ENCODE peak calls at places on chromosomes 12 and 14, in seven cellular contexts. One of them, this sample, is unnamed.

GRCh38 chr14:45705954-45706353 is 453.0 kb upstream of the MIS18BP1 start:
- DNase-seq in HEK293T: no peak
- DNase-seq in hippocampal formation: no peak
- DNase-seq in Right ventricle myocardium superior: no peak
- DNase-seq in stimulated activated CD8-positive, alpha-beta memory T cell treated with anti-CD3 and anti-CD28 coated beads, Interleukin-15, amount 100 ng/mL, for 24 hours: no peak
- DNase-seq in cardiac muscle cell: no peak
- DNase-seq in mammary epithelial cell: no peak
- DNase-seq in this sample: no peak

GRCh38 chr14:32230181-32230580 is 27.1 kb upstream of the RNU6-8 start:
- DNase-seq in HEK293T: no peak
- DNase-seq in hippocampal formation: no peak
- DNase-seq in Right ventricle myocardium superior: no peak
- DNase-seq in stimulated activated CD8-positive, alpha-beta memory T cell treated with anti-CD3 and anti-CD28 coated beads, Interleukin-15, amount 100 ng/mL, for 24 hours: no peak
- DNase-seq in cardiac muscle cell: no peak
- DNase-seq in mammary epithelial cell: peak
- DNase-seq in this sample: no peak

GRCh38 chr14:90355540-90356518 is 24.1 kb upstream of the NRDE2 start:
- DNase-seq in HEK293T: no peak
- DNase-seq in hippocampal formation: no peak
- DNase-seq in Right ventricle myocardium superior: no peak
- DNase-seq in stimulated activated CD8-positive, alpha-beta memory T cell treated with anti-CD3 and anti-CD28 coated beads, Interleukin-15, amount 100 ng/mL, for 24 hours: no peak
- DNase-seq in cardiac muscle cell: no peak
- DNase-seq in mammary epithelial cell: no peak
- DNase-seq in this sample: no peak

GRCh38 chr14:105045710-105046326 is 19.4 kb downstream of the GPR132 start:
- DNase-seq in HEK293T: peak
- DNase-seq in hippocampal formation: peak
- DNase-seq in Right ventricle myocardium superior: peak
- DNase-seq in stimulated activated CD8-positive, alpha-beta memory T cell treated with anti-CD3 and anti-CD28 coated beads, Interleukin-15, amount 100 ng/mL, for 24 hours: peak
- DNase-seq in cardiac muscle cell: peak
- DNase-seq in mammary epithelial cell: peak
- DNase-seq in this sample: peak

GRCh38 chr12:27272375-27273028 is 28.4 kb downstream of the STK38L start:
- DNase-seq in HEK293T: no peak
- DNase-seq in hippocampal formation: no peak
- DNase-seq in Right ventricle myocardium superior: no peak
- DNase-seq in stimulated activated CD8-positive, alpha-beta memory T cell treated with anti-CD3 and anti-CD28 coated beads, Interleukin-15, amount 100 ng/mL, for 24 hours: no peak
- DNase-seq in cardiac muscle cell: peak
- DNase-seq in mammary epithelial cell: no peak
- DNase-seq in this sample: no peak

GRCh38 chr12:71999795-72000194 is 61.1 kb downstream of the TPH2 start:
- DNase-seq in HEK293T: no peak
- DNase-seq in hippocampal formation: no peak
- DNase-seq in Right ventricle myocardium superior: no peak
- DNase-seq in stimulated activated CD8-positive, alpha-beta memory T cell treated with anti-CD3 and anti-CD28 coated beads, Interleukin-15, amount 100 ng/mL, for 24 hours: no peak
- DNase-seq in cardiac muscle cell: no peak
- DNase-seq in mammary epithelial cell: peak
- DNase-seq in this sample: no peak

GRCh38 chr12:96571101-96571862 is 81.9 kb downstream of the CFAP54 start:
- DNase-seq in HEK293T: no peak
- DNase-seq in hippocampal formation: no peak
- DNase-seq in Right ventricle myocardium superior: no peak
- DNase-seq in stimulated activated CD8-positive, alpha-beta memory T cell treated with anti-CD3 and anti-CD28 coated beads, Interleukin-15, amount 100 ng/mL, for 24 hours: no peak
- DNase-seq in cardiac muscle cell: no peak
- DNase-seq in mammary epithelial cell: no peak
- DNase-seq in this sample: no peak

GRCh38 chr14:75979071-75979571 is 2.7 kb downstream of the TGFB3 start:
- DNase-seq in HEK293T: peak
- DNase-seq in hippocampal formation: peak
- DNase-seq in Right ventricle myocardium superior: no peak
- DNase-seq in stimulated activated CD8-positive, alpha-beta memory T cell treated with anti-CD3 and anti-CD28 coated beads, Interleukin-15, amount 100 ng/mL, for 24 hours: no peak
- DNase-seq in cardiac muscle cell: peak
- DNase-seq in mammary epithelial cell: no peak
- DNase-seq in this sample: no peak

GRCh38 chr12:5510251-5510805 is 78.4 kb downstream of the NTF3 start:
- DNase-seq in HEK293T: no peak
- DNase-seq in hippocampal formation: no peak
- DNase-seq in Right ventricle myocardium superior: no peak
- DNase-seq in stimulated activated CD8-positive, alpha-beta memory T cell treated with anti-CD3 and anti-CD28 coated beads, Interleukin-15, amount 100 ng/mL, for 24 hours: no peak
- DNase-seq in cardiac muscle cell: no peak
- DNase-seq in mammary epithelial cell: no peak
- DNase-seq in this sample: no peak

GRCh38 chr12:29711381-29711780 is 72.4 kb downstream of the TMTC1 start:
- DNase-seq in HEK293T: no peak
- DNase-seq in hippocampal formation: no peak
- DNase-seq in Right ventricle myocardium superior: no peak
- DNase-seq in stimulated activated CD8-positive, alpha-beta memory T cell treated with anti-CD3 and anti-CD28 coated beads, Interleukin-15, amount 100 ng/mL, for 24 hours: no peak
- DNase-seq in cardiac muscle cell: no peak
- DNase-seq in mammary epithelial cell: no peak
- DNase-seq in this sample: no peak

GRCh38 chr12:52681551-52682380 is 1.6 kb upstream of the KRT1 start:
- DNase-seq in HEK293T: no peak
- DNase-seq in hippocampal formation: no peak
- DNase-seq in Right ventricle myocardium superior: no peak
- DNase-seq in stimulated activated CD8-positive, alpha-beta memory T cell treated with anti-CD3 and anti-CD28 coated beads, Interleukin-15, amount 100 ng/mL, for 24 hours: no peak
- DNase-seq in cardiac muscle cell: no peak
- DNase-seq in mammary epithelial cell: no peak
- DNase-seq in this sample: no peak

GRCh38 chr12:53056901-53057300 is 7.0 kb downstream of the TNS2 start:
- DNase-seq in HEK293T: no peak
- DNase-seq in hippocampal formation: no peak
- DNase-seq in Right ventricle myocardium superior: no peak
- DNase-seq in stimulated activated CD8-positive, alpha-beta memory T cell treated with anti-CD3 and anti-CD28 coated beads, Interleukin-15, amount 100 ng/mL, for 24 hours: no peak
- DNase-seq in cardiac muscle cell: no peak
- DNase-seq in mammary epithelial cell: no peak
- DNase-seq in this sample: no peak

GRCh38 chr12:14454098-14454907 is 88.8 kb downstream of the ATF7IP start:
- DNase-seq in HEK293T: peak
- DNase-seq in hippocampal formation: no peak
- DNase-seq in Right ventricle myocardium superior: no peak
- DNase-seq in stimulated activated CD8-positive, alpha-beta memory T cell treated with anti-CD3 and anti-CD28 coated beads, Interleukin-15, amount 100 ng/mL, for 24 hours: no peak
- DNase-seq in cardiac muscle cell: peak
- DNase-seq in mammary epithelial cell: peak
- DNase-seq in this sample: no peak

GRCh38 chr14:24843999-24844398 is 205.9 kb downstream of the STXBP6 start:
- DNase-seq in HEK293T: no peak
- DNase-seq in hippocampal formation: no peak
- DNase-seq in Right ventricle myocardium superior: no peak
- DNase-seq in stimulated activated CD8-positive, alpha-beta memory T cell treated with anti-CD3 and anti-CD28 coated beads, Interleukin-15, amount 100 ng/mL, for 24 hours: no peak
- DNase-seq in cardiac muscle cell: no peak
- DNase-seq in mammary epithelial cell: no peak
- DNase-seq in this sample: no peak

GRCh38 chr12:15852383-15852782 is 29.8 kb upstream of the STRAP start:
- DNase-seq in HEK293T: no peak
- DNase-seq in hippocampal formation: no peak
- DNase-seq in Right ventricle myocardium superior: no peak
- DNase-seq in stimulated activated CD8-positive, alpha-beta memory T cell treated with anti-CD3 and anti-CD28 coated beads, Interleukin-15, amount 100 ng/mL, for 24 hours: no peak
- DNase-seq in cardiac muscle cell: no peak
- DNase-seq in mammary epithelial cell: peak
- DNase-seq in this sample: peak

GRCh38 chr14:50403433-50403832 is 6.8 kb upstream of the CDKL1 start:
- DNase-seq in HEK293T: no peak
- DNase-seq in hippocampal formation: no peak
- DNase-seq in Right ventricle myocardium superior: no peak
- DNase-seq in stimulated activated CD8-positive, alpha-beta memory T cell treated with anti-CD3 and anti-CD28 coated beads, Interleukin-15, amount 100 ng/mL, for 24 hours: no peak
- DNase-seq in cardiac muscle cell: no peak
- DNase-seq in mammary epithelial cell: no peak
- DNase-seq in this sample: no peak

GRCh38 chr12:93237235-93237915 is 140.3 kb upstream of the NUDT4 start:
- DNase-seq in HEK293T: no peak
- DNase-seq in hippocampal formation: no peak
- DNase-seq in Right ventricle myocardium superior: peak
- DNase-seq in stimulated activated CD8-positive, alpha-beta memory T cell treated with anti-CD3 and anti-CD28 coated beads, Interleukin-15, amount 100 ng/mL, for 24 hours: no peak
- DNase-seq in cardiac muscle cell: no peak
- DNase-seq in mammary epithelial cell: no peak
- DNase-seq in this sample: no peak

GRCh38 chr12:66447643-66448042 is 145.3 kb downstream of the HELB start:
- DNase-seq in HEK293T: no peak
- DNase-seq in hippocampal formation: no peak
- DNase-seq in Right ventricle myocardium superior: no peak
- DNase-seq in stimulated activated CD8-positive, alpha-beta memory T cell treated with anti-CD3 and anti-CD28 coated beads, Interleukin-15, amount 100 ng/mL, for 24 hours: no peak
- DNase-seq in cardiac muscle cell: no peak
- DNase-seq in mammary epithelial cell: no peak
- DNase-seq in this sample: no peak

GRCh38 chr12:6097384-6097783 is 27.1 kb downstream of the VWF start:
- DNase-seq in HEK293T: no peak
- DNase-seq in hippocampal formation: no peak
- DNase-seq in Right ventricle myocardium superior: no peak
- DNase-seq in stimulated activated CD8-positive, alpha-beta memory T cell treated with anti-CD3 and anti-CD28 coated beads, Interleukin-15, amount 100 ng/mL, for 24 hours: no peak
- DNase-seq in cardiac muscle cell: no peak
- DNase-seq in mammary epithelial cell: peak
- DNase-seq in this sample: no peak

GRCh38 chr12:86216591-86216990 is 39.6 kb downstream of the MGAT4C start:
- DNase-seq in HEK293T: no peak
- DNase-seq in hippocampal formation: no peak
- DNase-seq in Right ventricle myocardium superior: no peak
- DNase-seq in stimulated activated CD8-positive, alpha-beta memory T cell treated with anti-CD3 and anti-CD28 coated beads, Interleukin-15, amount 100 ng/mL, for 24 hours: no peak
- DNase-seq in cardiac muscle cell: no peak
- DNase-seq in mammary epithelial cell: no peak
- DNase-seq in this sample: no peak

GRCh38 chr12:43480591-43480990 is 71.4 kb downstream of the ADAMTS20 start:
- DNase-seq in HEK293T: no peak
- DNase-seq in hippocampal formation: no peak
- DNase-seq in Right ventricle myocardium superior: no peak
- DNase-seq in stimulated activated CD8-positive, alpha-beta memory T cell treated with anti-CD3 and anti-CD28 coated beads, Interleukin-15, amount 100 ng/mL, for 24 hours: no peak
- DNase-seq in cardiac muscle cell: no peak
- DNase-seq in mammary epithelial cell: no peak
- DNase-seq in this sample: no peak

GRCh38 chr12:125064492-125064891 is 743 bp upstream of the AACS start:
- DNase-seq in HEK293T: no peak
- DNase-seq in hippocampal formation: no peak
- DNase-seq in Right ventricle myocardium superior: no peak
- DNase-seq in stimulated activated CD8-positive, alpha-beta memory T cell treated with anti-CD3 and anti-CD28 coated beads, Interleukin-15, amount 100 ng/mL, for 24 hours: no peak
- DNase-seq in cardiac muscle cell: no peak
- DNase-seq in mammary epithelial cell: no peak
- DNase-seq in this sample: no peak

GRCh38 chr14:39491134-39491541 is 58.9 kb upstream of the FBXO33 start:
- DNase-seq in HEK293T: peak
- DNase-seq in hippocampal formation: peak
- DNase-seq in Right ventricle myocardium superior: no peak
- DNase-seq in stimulated activated CD8-positive, alpha-beta memory T cell treated with anti-CD3 and anti-CD28 coated beads, Interleukin-15, amount 100 ng/mL, for 24 hours: no peak
- DNase-seq in cardiac muscle cell: peak
- DNase-seq in mammary epithelial cell: no peak
- DNase-seq in this sample: no peak

GRCh38 chr12:104485651-104486341 is 29.0 kb downstream of the CHST11 start:
- DNase-seq in HEK293T: no peak
- DNase-seq in hippocampal formation: no peak
- DNase-seq in Right ventricle myocardium superior: no peak
- DNase-seq in stimulated activated CD8-positive, alpha-beta memory T cell treated with anti-CD3 and anti-CD28 coated beads, Interleukin-15, amount 100 ng/mL, for 24 hours: no peak
- DNase-seq in cardiac muscle cell: no peak
- DNase-seq in mammary epithelial cell: no peak
- DNase-seq in this sample: no peak

GRCh38 chr12:25682421-25682820 is 129.3 kb upstream of the LMNTD1 start:
- DNase-seq in HEK293T: no peak
- DNase-seq in hippocampal formation: no peak
- DNase-seq in Right ventricle myocardium superior: no peak
- DNase-seq in stimulated activated CD8-positive, alpha-beta memory T cell treated with anti-CD3 and anti-CD28 coated beads, Interleukin-15, amount 100 ng/mL, for 24 hours: no peak
- DNase-seq in cardiac muscle cell: no peak
- DNase-seq in mammary epithelial cell: no peak
- DNase-seq in this sample: no peak